ENCODE peak calls at places on chromosomes 6 and 20, in six cellular contexts. T, G, Z, E, J and S are unnamed samples.

GRCh38 chr20:38338849-38339520 is 7.3 kb upstream of the LBP start:
- DNase-seq in T (no peak), G (no peak), Z (no peak), E (no peak), J (no peak), S (no peak)

GRCh38 chr6:31158863-31159855 is 770 bp downstream of the TCF19 start:
- DNase-seq in T (no peak), G (no peak), Z (peak), E (peak), J (peak), S (peak)

GRCh38 chr20:49529470-49529869 is 38.5 kb downstream of the PTGIS start:
- DNase-seq in T (no peak), G (no peak), Z (no peak), E (no peak), J (no peak), S (no peak)

GRCh38 chr6:162442675-162443074 is 284.9 kb downstream of the PRKN start:
- DNase-seq in T (no peak), G (peak), Z (peak), E (peak), J (no peak), S (peak)

GRCh38 chr6:44041461-44042260 is 85.6 kb downstream of the MRPL14 start:
- DNase-seq in T (no peak), G (peak), Z (no peak), E (no peak), J (no peak), S (no peak)

GRCh38 chr6:149026530-149026942 is 279.7 kb downstream of the UST start:
- DNase-seq in T (no peak), G (peak), Z (peak), E (peak), J (no peak), S (peak)

GRCh38 chr6:158475344-158476302 is 84.3 kb upstream of the TMEM181 start:
- DNase-seq in T (no peak), G (peak), Z (no peak), E (no peak), J (peak), S (peak)

GRCh38 chr6:3568396-3569082 is 111.7 kb upstream of the SLC22A23 start:
- DNase-seq in T (no peak), G (no peak), Z (peak), E (no peak), J (no peak), S (no peak)

GRCh38 chr6:163249651-163250101 is 164.8 kb upstream of the QKI start:
- DNase-seq in T (no peak), G (peak), Z (no peak), E (no peak), J (no peak), S (no peak)

GRCh38 chr6:148502083-148502772 is 159.6 kb downstream of the SASH1 start:
- DNase-seq in T (no peak), G (no peak), Z (no peak), E (no peak), J (no peak), S (no peak)

GRCh38 chr6:165243801-165244200 is 65.6 kb downstream of the C6orf118 start:
- DNase-seq in T (no peak), G (no peak), Z (no peak), E (no peak), J (no peak), S (no peak)

GRCh38 chr6:123641497-123641896 is 4.7 kb upstream of the TRDN start:
- DNase-seq in T (no peak), G (no peak), Z (no peak), E (no peak), J (no peak), S (no peak)

GRCh38 chr6:71446084-71446869 is 157.7 kb downstream of the OGFRL1 start:
- DNase-seq in T (no peak), G (no peak), Z (no peak), E (no peak), J (no peak), S (peak)

GRCh38 chr20:45470262-45470931 is 844 bp downstream of the WFDC2 start:
- DNase-seq in T (no peak), G (peak), Z (no peak), E (no peak), J (peak), S (peak)

GRCh38 chr6:95128439-95128838 is 448.9 kb upstream of the MANEA start:
- DNase-seq in T (no peak), G (no peak), Z (no peak), E (no peak), J (no peak), S (no peak)

GRCh38 chr6:95133578-95133977 is 443.8 kb upstream of the MANEA start:
- DNase-seq in T (no peak), G (peak), Z (no peak), E (no peak), J (no peak), S (peak)
- TF ChIP-seq CTCF in T (no peak), G (no peak), Z (peak), E (peak), J (no peak), S (no peak)

GRCh38 chr6:99348220-99348822 is 1.2 kb downstream of the FAXC start:
- DNase-seq in T (no peak), G (no peak), Z (no peak), E (no peak), J (no peak), S (no peak)

GRCh38 chr6:99347804-99348203 is 1.7 kb downstream of the FAXC start:
- DNase-seq in T (no peak), G (no peak), Z (no peak), E (no peak), J (no peak), S (no peak)

GRCh38 chr6:99346595-99346994 is 2.9 kb downstream of the FAXC start:
- DNase-seq in T (no peak), G (no peak), Z (no peak), E (no peak), J (no peak), S (no peak)

GRCh38 chr6:99344289-99344688 is 5.2 kb downstream of the FAXC start:
- DNase-seq in T (no peak), G (no peak), Z (peak), E (no peak), J (no peak), S (no peak)

GRCh38 chr6:99345164-99345563 is 4.3 kb downstream of the FAXC start:
- DNase-seq in T (no peak), G (no peak), Z (no peak), E (no peak), J (no peak), S (no peak)
- H3K4me3 ChIP-seq in T (no peak), G (no peak), Z (no peak), E (no peak), J (no peak), S (no peak)

DNA sequence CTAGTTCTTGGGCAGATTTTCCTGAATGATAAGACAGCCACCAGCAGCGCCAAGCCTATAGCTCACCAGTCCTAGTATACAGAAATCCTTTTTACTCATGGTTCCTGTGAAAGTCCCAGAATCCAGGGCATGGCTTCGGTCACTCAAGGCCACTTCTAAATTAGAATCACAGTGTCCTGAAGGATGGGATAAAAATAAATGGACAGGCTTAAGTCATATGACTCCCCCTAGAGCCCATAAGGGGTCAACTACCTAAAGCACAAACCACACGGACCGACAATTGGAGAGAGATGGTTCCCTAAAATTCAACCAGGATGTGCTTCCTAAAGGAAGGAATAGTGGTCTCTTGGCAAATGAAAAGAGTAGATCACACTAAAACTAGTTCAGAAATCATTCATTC is 404.1 kb upstream of the PLCB4 start:
- DNase-seq in T (no peak), G (peak), Z (no peak), E (peak), J (no peak), S (no peak)
- TF ChIP-seq CTCF in T (no peak), G (peak), Z (peak), E (peak), J (no peak), S (no peak)

DNA sequence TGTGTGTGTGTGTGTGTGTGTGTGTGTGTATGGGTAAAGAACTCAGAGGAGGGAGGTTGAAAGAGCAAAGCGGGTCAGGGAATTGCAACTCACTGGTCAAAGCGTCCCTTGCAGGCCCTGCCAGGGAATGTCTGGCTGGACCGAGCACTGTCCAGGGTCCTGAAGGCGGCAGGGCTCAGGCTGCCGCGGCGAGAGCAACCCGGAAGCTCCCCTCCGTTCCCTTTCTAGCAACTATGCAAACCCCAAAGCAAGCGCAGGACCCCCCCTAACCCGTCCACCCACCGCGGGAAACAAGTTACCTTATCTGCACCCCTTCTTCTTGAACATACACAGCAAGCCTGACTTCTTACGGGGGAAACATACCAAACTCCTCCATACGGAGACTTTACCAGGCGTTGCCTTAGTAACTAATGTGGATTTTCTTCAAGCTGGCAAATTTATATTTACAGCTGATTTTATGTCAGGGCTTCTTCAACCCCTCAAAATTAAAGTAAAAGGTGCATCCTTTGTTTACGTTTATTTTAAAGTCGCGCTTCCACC is 542 bp upstream of the GRM1 start:
- DNase-seq in T (no peak), G (peak), Z (peak), E (no peak), J (peak), S (peak)
- H3K4me3 ChIP-seq in T (peak), G (no peak), Z (no peak), E (no peak), J (peak), S (no peak)

GRCh38 chr6:106556368-106556960 is 72.8 kb downstream of the RTN4IP1 start:
- DNase-seq in T (no peak), G (peak), Z (peak), E (peak), J (no peak), S (no peak)
- TF ChIP-seq CTCF in T (peak), G (peak), Z (peak), E (peak), J (no peak), S (no peak)

GRCh38 chr6:110033101-110033500 is 55.0 kb downstream of the GPR6 start:
- DNase-seq in T (no peak), G (no peak), Z (no peak), E (no peak), J (no peak), S (no peak)
- H3K4me3 ChIP-seq in T (no peak), G (no peak), Z (no peak), E (no peak), J (no peak), S (no peak)

DNA sequence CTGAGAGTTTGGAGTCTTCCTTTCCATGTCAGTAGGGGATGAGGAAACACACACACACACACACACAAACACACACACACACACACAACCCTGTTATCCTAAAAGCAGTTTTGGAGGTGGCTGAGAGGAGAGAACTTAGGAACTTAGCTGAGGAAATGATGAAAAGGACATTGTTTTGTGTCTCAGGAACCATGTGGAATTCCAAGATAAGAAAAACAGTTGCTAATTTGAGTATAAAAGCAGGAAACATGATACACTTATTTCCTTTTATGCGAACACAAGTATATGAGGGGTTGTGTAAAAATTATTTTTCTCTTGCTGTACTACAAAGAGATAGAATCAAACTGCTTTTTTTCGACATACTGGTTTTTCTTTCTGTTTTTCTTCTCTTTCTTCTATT is at the start of gene MYCT1:
- DNase-seq in T (no peak), G (no peak), Z (no peak), E (no peak), J (no peak), S (no peak)
- TF ChIP-seq CTCF in T (no peak), G (no peak), Z (no peak), E (no peak), J (no peak), S (no peak)

GRCh38 chr6:108946695-108947094 is 98.5 kb downstream of the ARMC2 start:
- DNase-seq in T (no peak), G (peak), Z (no peak), E (no peak), J (no peak), S (no peak)
- H3K4me3 ChIP-seq in T (no peak), G (no peak), Z (no peak), E (no peak), J (no peak), S (no peak)